ENCODE peak calls at places on chromosomes 2 and 18, in four cellular contexts. I is hepatocyte, N is A549, L is HepG2. V is an unnamed sample.
A peak's percentile ranks its signal among the peaks of the same experiment; 100 is the strongest.

GRCh38 chr2:199455533-199456382 is 2.0 kb downstream of the SATB2 start:
- DNase-seq in I (peak; percentile 72), N (peak; percentile 41), L (peak; percentile 80), V (peak; percentile 54)

GRCh38 chr2:215619989-215620388 is 184.1 kb upstream of the FN1 start:
- DNase-seq in I (peak; percentile 53), N (peak; percentile 74), L (no peak), V (no peak)

GRCh38 chr2:16726147-16726546 is 60.5 kb upstream of the CYRIA start:
- DNase-seq in I (no peak), N (no peak), L (no peak), V (no peak)

GRCh38 chr2:6959751-6960150 is 42.5 kb downstream of the RNF144A start:
- DNase-seq in I (no peak), N (no peak), L (no peak), V (no peak)

GRCh38 chr2:230701308-230701707 is 11.3 kb upstream of the CAB39 start:
- DNase-seq in I (no peak), N (no peak), L (no peak), V (no peak)

GRCh38 chr18:27750014-27750413 is 426.9 kb downstream of the CDH2 start:
- DNase-seq in I (peak; percentile 76), N (peak; percentile 26), L (peak; percentile 16), V (peak; percentile 40)

GRCh38 chr18:74951165-74951760 is 257.7 kb downstream of the PTGR3 start:
- DNase-seq in I (peak; percentile 39), N (peak; percentile 69), L (peak; percentile 32), V (peak; percentile 87)

GRCh38 chr2:173357351-173357750 is 2.7 kb downstream of the CDCA7 start:
- DNase-seq in I (no peak), N (no peak), L (no peak), V (no peak)

GRCh38 chr2:213065583-213066444 is 85.6 kb downstream of the IKZF2 start:
- DNase-seq in I (peak; percentile 37), N (peak; percentile 1), L (no peak), V (peak; percentile 37)

GRCh38 chr18:55097406-55098170 is 138.3 kb upstream of the CCDC68 start:
- DNase-seq in I (peak; percentile 62), N (peak; percentile 21), L (no peak), V (no peak)

GRCh38 chr18:76394780-76395476 is 100.1 kb downstream of the ZNF516 start:
- DNase-seq in I (no peak), N (no peak), L (no peak), V (peak; percentile 85)

GRCh38 chr2:126599062-126599461 is 56.9 kb upstream of the GYPC start:
- DNase-seq in I (no peak), N (no peak), L (no peak), V (no peak)

GRCh38 chr18:3593381-3593903 is 143.5 kb downstream of the TGIF1 start:
- DNase-seq in I (no peak), N (peak; percentile 94), L (no peak), V (peak; percentile 96)

GRCh38 chr2:204030337-204030736 is 93.8 kb downstream of the ICOS start:
- DNase-seq in I (no peak), N (no peak), L (no peak), V (no peak)

GRCh38 chr2:71174207-71174606 is 43.8 kb downstream of the MPHOSPH10 start:
- DNase-seq in I (no peak), N (no peak), L (no peak), V (no peak)

DNA sequence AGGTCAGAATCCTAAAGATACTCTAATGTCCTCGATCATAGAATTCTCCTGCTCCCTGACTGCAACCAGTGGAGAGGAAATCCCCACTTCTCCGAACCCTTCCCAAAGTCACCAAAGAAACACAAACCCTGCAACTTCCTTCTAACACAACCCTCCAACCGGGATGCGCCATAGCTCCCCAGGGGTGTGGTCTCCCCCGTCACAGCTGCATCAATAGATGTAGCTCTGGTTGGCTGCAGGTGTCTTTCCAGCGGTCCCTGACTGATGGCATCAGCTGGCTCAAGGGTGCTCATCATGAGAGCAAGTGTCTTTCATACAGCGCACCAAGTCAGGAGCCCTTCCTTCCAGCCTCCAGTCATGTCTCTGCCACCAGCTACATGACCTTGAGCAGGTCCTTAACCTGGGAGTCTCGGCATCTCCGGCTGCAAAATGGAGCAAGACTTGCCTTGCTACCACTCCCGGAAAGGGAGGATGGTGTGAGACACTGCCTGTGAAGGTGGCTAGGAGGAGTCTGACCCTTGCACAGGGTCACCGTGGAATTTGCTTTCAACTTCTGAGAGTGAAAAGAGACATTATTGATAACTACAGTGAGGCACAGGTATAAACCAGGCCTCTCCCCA is 198.8 kb downstream of the HAUS1 start:
- DNase-seq in I (no peak), N (no peak), L (no peak), V (no peak)
- H3K4me2 ChIP-seq in I (no peak overlapping the region), N (no peak overlapping the region), L (no peak overlapping the region), V (no peak overlapping the region)

GRCh38 chr18:62486290-62486964 is 36.4 kb upstream of the ZCCHC2 start:
- DNase-seq in I (peak; percentile 80), N (peak; percentile 27), L (peak; percentile 69), V (peak; percentile 97)

GRCh38 chr18:62487161-62487560 is 35.7 kb upstream of the ZCCHC2 start:
- DNase-seq in I (no peak), N (no peak), L (no peak), V (no peak)

GRCh38 chr18:62480927-62481326 is 41.9 kb upstream of the ZCCHC2 start:
- DNase-seq in I (no peak), N (no peak), L (no peak), V (no peak)

GRCh38 chr18:62484941-62485340 is 37.9 kb upstream of the ZCCHC2 start:
- DNase-seq in I (no peak), N (no peak), L (no peak), V (no peak)

GRCh38 chr18:62485684-62486083 is 37.1 kb upstream of the ZCCHC2 start:
- DNase-seq in I (peak; percentile 72), N (peak; percentile 67), L (peak; percentile 40), V (peak; percentile 96)
- H3K4me3 ChIP-seq in I (no peak overlapping the region), N (no peak overlapping the region), L (no peak overlapping the region), V (no peak overlapping the region)

GRCh38 chr2:112026509-112026908 is 28.6 kb upstream of the TMEM87B start:
- DNase-seq in I (no peak), N (no peak), L (no peak), V (no peak)
- H3K4me2 ChIP-seq in I (no peak overlapping the region), N (no peak overlapping the region), L (no peak overlapping the region), V (no peak overlapping the region)

GRCh38 chr2:24507511-24507910 is 16.5 kb downstream of the NCOA1 start:
- DNase-seq in I (no peak), N (no peak), L (no peak), V (no peak)
- H3K4me3 ChIP-seq in I (no peak overlapping the region), N (no peak overlapping the region), L (no peak overlapping the region), V (no peak overlapping the region)

GRCh38 chr2:239227661-239228371 is 173.0 kb downstream of the HDAC4 start:
- DNase-seq in I (no peak), N (no peak), L (no peak), V (no peak)
- H3K4me2 ChIP-seq in I (no peak overlapping the region), N (no peak overlapping the region), L (no peak overlapping the region), V (no peak overlapping the region)

DNA sequence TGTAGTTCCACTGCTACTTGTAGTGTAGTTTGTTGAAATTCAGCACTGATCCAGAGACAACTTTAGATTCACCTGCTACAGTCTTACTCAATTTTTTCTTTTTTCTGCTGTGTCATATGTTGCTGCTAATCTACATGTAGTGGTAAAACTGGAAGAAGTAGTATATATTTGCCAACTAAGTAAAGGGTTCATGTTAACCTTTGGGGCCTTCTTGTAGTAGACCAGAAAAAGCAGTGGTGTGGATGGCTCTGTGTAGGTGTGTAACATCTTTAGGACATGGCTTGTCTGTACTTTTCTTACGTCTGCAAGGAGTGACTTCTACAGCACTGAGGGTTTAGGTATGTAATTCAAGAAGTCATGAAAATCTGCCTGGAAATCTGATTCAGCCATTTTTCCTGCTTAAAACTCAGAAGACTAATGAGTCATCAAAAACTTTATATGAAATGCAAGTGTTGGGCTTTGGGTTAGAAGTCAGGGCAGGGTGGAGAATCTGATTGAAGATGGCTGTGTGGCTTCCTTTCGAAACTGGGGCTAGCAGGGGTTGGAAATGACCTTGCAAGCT is 8.4 kb downstream of the PTPRM start:
- DNase-seq in I (no peak), N (peak; percentile 12), L (no peak), V (peak; percentile 44)
- H3K4me3 ChIP-seq in I (no peak overlapping the region), N (peak overlapping the region; percentile 15), L (peak overlapping the region; percentile 59), V (no peak overlapping the region)

GRCh38 chr2:158544998-158545397 is 88.2 kb downstream of the PKP4 start:
- DNase-seq in I (no peak), N (no peak), L (no peak), V (no peak)

GRCh38 chr2:158543957-158544356 is 87.2 kb downstream of the PKP4 start:
- DNase-seq in I (no peak), N (no peak), L (no peak), V (no peak)

GRCh38 chr2:158542577-158542976 is 85.8 kb downstream of the PKP4 start:
- DNase-seq in I (no peak), N (no peak), L (no peak), V (no peak)

DNA sequence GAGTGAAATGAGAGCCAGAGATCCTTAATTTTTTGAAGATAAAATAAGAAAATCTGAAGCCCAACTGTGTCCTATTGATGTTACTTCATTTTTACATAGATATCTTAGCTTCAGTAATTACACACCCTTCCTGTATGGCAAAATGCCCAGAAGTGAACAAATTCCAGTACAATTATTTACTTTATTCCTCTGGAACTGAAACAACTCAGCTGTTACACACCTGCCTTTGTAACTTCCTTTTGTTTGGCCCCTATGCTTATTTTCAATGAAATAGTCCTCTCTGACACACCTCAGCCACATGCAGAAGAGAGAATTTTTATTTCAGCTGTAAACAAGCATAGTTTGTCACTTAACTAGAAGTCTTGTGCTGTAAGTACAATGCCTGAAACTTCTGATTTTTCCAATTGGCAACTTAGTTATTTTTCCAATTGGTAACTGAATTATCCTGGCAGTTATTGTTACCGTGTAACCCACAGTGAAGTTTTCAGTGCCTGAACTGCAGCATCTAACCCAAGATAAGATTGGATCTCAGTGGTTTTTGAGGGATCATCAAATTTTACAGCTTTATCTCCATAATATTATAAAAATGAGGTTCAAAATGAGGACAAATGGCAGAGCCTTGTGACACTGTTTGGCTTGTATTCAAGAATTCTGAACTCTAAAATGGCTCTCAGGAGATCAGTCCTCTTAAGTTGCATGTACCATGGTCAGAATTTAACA is 82.6 kb downstream of the PKP4 start:
- DNase-seq in I (peak; percentile 27), N (peak; percentile 59), L (peak; percentile 93), V (peak; percentile 83)
- H3K4me2 ChIP-seq in I (no peak overlapping the region), N (peak overlapping the region; percentile 47), L (no peak overlapping the region), V (peak overlapping the region; percentile 54)

GRCh38 chr18:37253424-37254255 is 312.0 kb downstream of the CELF4 start:
- DNase-seq in I (peak; percentile 89), N (no peak), L (no peak), V (no peak)

GRCh38 chr18:37252342-37252741 is 313.3 kb downstream of the CELF4 start:
- DNase-seq in I (no peak), N (no peak), L (no peak), V (no peak)

GRCh38 chr18:37254256-37254880 is 311.2 kb downstream of the CELF4 start:
- DNase-seq in I (peak; percentile 55), N (no peak), L (no peak), V (no peak)

GRCh38 chr18:37252854-37253396 is 312.7 kb downstream of the CELF4 start:
- DNase-seq in I (peak; percentile 58), N (no peak), L (no peak), V (no peak)

GRCh38 chr18:37254973-37255372 is 310.6 kb downstream of the CELF4 start:
- DNase-seq in I (no peak), N (no peak), L (no peak), V (no peak)
- H3K4me3 ChIP-seq in I (no peak overlapping the region), N (no peak overlapping the region), L (no peak overlapping the region), V (no peak overlapping the region)

V was measured in mammary epithelial cell.